ENCODE peak calls at places on chromosomes 4 and X, in ten cellular contexts. One of them, this sample, is unnamed.

GRCh38 chrX:30881797-30882196 is 7.3 kb downstream of the TAB3 start:
- DNase-seq in fibroblast of lung: no peak
- DNase-seq in astrocyte: no peak
- DNase-seq in WERI-Rb-1: no peak
- DNase-seq in K562: no peak
- DNase-seq in tibial artery: no peak
- DNase-seq in GM23338: no peak
- DNase-seq in mucosa of descending colon: no peak
- DNase-seq in cardiac muscle cell: no peak
- DNase-seq in adipocyte: no peak
- DNase-seq in this sample: no peak

GRCh38 chrX:72540318-72540717 is 32.3 kb downstream of the HDAC8 start:
- DNase-seq in fibroblast of lung: peak; percentile 57
- DNase-seq in astrocyte: peak; percentile 10
- DNase-seq in WERI-Rb-1: no peak
- DNase-seq in K562: peak; percentile 7
- DNase-seq in tibial artery: no peak
- DNase-seq in GM23338: peak; percentile 39
- DNase-seq in mucosa of descending colon: no peak
- DNase-seq in cardiac muscle cell: peak; percentile 46
- DNase-seq in adipocyte: peak; percentile 51
- DNase-seq in this sample: no peak

GRCh38 chr4:175453456-175453855 is 358.6 kb downstream of the GPM6A start:
- DNase-seq in fibroblast of lung: no peak
- DNase-seq in astrocyte: peak; percentile 29
- DNase-seq in WERI-Rb-1: peak; percentile 41
- DNase-seq in K562: no peak
- DNase-seq in tibial artery: no peak
- DNase-seq in GM23338: no peak
- DNase-seq in mucosa of descending colon: no peak
- DNase-seq in cardiac muscle cell: no peak
- DNase-seq in adipocyte: no peak
- DNase-seq in this sample: no peak

GRCh38 chrX:35380808-35381700 is 417.1 kb upstream of the MAGEB16 start:
- DNase-seq in fibroblast of lung: peak; percentile 23
- DNase-seq in astrocyte: no peak
- DNase-seq in WERI-Rb-1: no peak
- DNase-seq in K562: no peak
- DNase-seq in tibial artery: no peak
- DNase-seq in GM23338: peak; percentile 53
- DNase-seq in mucosa of descending colon: no peak
- DNase-seq in cardiac muscle cell: peak; percentile 26
- DNase-seq in adipocyte: peak; percentile 13
- DNase-seq in this sample: no peak

GRCh38 chrX:40531056-40531826 is 49.5 kb upstream of the ATP6AP2 start:
- DNase-seq in fibroblast of lung: no peak
- DNase-seq in astrocyte: no peak
- DNase-seq in WERI-Rb-1: peak; percentile 82
- DNase-seq in K562: no peak
- DNase-seq in tibial artery: no peak
- DNase-seq in GM23338: peak; percentile 1
- DNase-seq in mucosa of descending colon: no peak
- DNase-seq in cardiac muscle cell: no peak
- DNase-seq in adipocyte: no peak
- DNase-seq in this sample: no peak

GRCh38 chr4:185112104-185112503 is 31.0 kb upstream of the SLC25A4 start:
- DNase-seq in fibroblast of lung: peak; percentile 97
- DNase-seq in astrocyte: peak; percentile 94
- DNase-seq in WERI-Rb-1: no peak
- DNase-seq in K562: no peak
- DNase-seq in tibial artery: peak; percentile 41
- DNase-seq in GM23338: no peak
- DNase-seq in mucosa of descending colon: no peak
- DNase-seq in cardiac muscle cell: peak; percentile 97
- DNase-seq in adipocyte: peak; percentile 83
- DNase-seq in this sample: no peak

GRCh38 chr4:88191404-88191803 is 33.0 kb upstream of the ABCG2 start:
- DNase-seq in fibroblast of lung: peak; percentile 11
- DNase-seq in astrocyte: no peak
- DNase-seq in WERI-Rb-1: no peak
- DNase-seq in K562: no peak
- DNase-seq in tibial artery: no peak
- DNase-seq in GM23338: no peak
- DNase-seq in mucosa of descending colon: no peak
- DNase-seq in cardiac muscle cell: no peak
- DNase-seq in adipocyte: no peak
- DNase-seq in this sample: no peak

GRCh38 chr4:131427000-131427399 is 1722.1 kb upstream of the PCDH10 start:
- DNase-seq in fibroblast of lung: no peak
- DNase-seq in astrocyte: peak; percentile 2
- DNase-seq in WERI-Rb-1: no peak
- DNase-seq in K562: no peak
- DNase-seq in tibial artery: no peak
- DNase-seq in GM23338: peak; percentile 2
- DNase-seq in mucosa of descending colon: no peak
- DNase-seq in cardiac muscle cell: no peak
- DNase-seq in adipocyte: no peak
- DNase-seq in this sample: no peak

GRCh38 chrX:154051210-154051810 is 31.6 kb upstream of the IRAK1 start:
- DNase-seq in fibroblast of lung: peak; percentile 64
- DNase-seq in astrocyte: no peak
- DNase-seq in WERI-Rb-1: peak; percentile 77
- DNase-seq in K562: peak; percentile 60
- DNase-seq in tibial artery: peak; percentile 79
- DNase-seq in GM23338: peak; percentile 78
- DNase-seq in mucosa of descending colon: no peak
- DNase-seq in cardiac muscle cell: peak; percentile 73
- DNase-seq in adipocyte: peak; percentile 86
- DNase-seq in this sample: peak; percentile 20

GRCh38 chr4:20248155-20248558 is 3.5 kb upstream of the SLIT2 start:
- DNase-seq in fibroblast of lung: peak; percentile 85
- DNase-seq in astrocyte: peak; percentile 45
- DNase-seq in WERI-Rb-1: peak; percentile 22
- DNase-seq in K562: no peak
- DNase-seq in tibial artery: no peak
- DNase-seq in GM23338: peak; percentile 71
- DNase-seq in mucosa of descending colon: no peak
- DNase-seq in cardiac muscle cell: peak; percentile 84
- DNase-seq in adipocyte: peak; percentile 94
- DNase-seq in this sample: no peak

GRCh38 chrX:12955882-12956703 is 18.8 kb upstream of the TMSB4X start:
- DNase-seq in fibroblast of lung: peak; percentile 81
- DNase-seq in astrocyte: peak; percentile 74
- DNase-seq in WERI-Rb-1: no peak
- DNase-seq in K562: peak; percentile 54
- DNase-seq in tibial artery: peak; percentile 47
- DNase-seq in GM23338: no peak
- DNase-seq in mucosa of descending colon: peak; percentile 78
- DNase-seq in cardiac muscle cell: peak; percentile 84
- DNase-seq in adipocyte: peak; percentile 92
- DNase-seq in this sample: peak; percentile 81

GRCh38 chr4:26520728-26521442 is 30.6 kb upstream of the CCKAR start:
- DNase-seq in fibroblast of lung: no peak
- DNase-seq in astrocyte: peak; percentile 63
- DNase-seq in WERI-Rb-1: no peak
- DNase-seq in K562: no peak
- DNase-seq in tibial artery: no peak
- DNase-seq in GM23338: no peak
- DNase-seq in mucosa of descending colon: no peak
- DNase-seq in cardiac muscle cell: no peak
- DNase-seq in adipocyte: no peak
- DNase-seq in this sample: no peak

GRCh38 chr4:26525751-26526150 is 35.5 kb upstream of the CCKAR start:
- DNase-seq in fibroblast of lung: no peak
- DNase-seq in astrocyte: peak; percentile 32
- DNase-seq in WERI-Rb-1: no peak
- DNase-seq in K562: no peak
- DNase-seq in tibial artery: no peak
- DNase-seq in GM23338: no peak
- DNase-seq in mucosa of descending colon: no peak
- DNase-seq in cardiac muscle cell: no peak
- DNase-seq in adipocyte: no peak
- DNase-seq in this sample: no peak

GRCh38 chr4:26525136-26525535 is 34.9 kb upstream of the CCKAR start:
- DNase-seq in fibroblast of lung: peak; percentile 31
- DNase-seq in astrocyte: peak; percentile 79
- DNase-seq in WERI-Rb-1: no peak
- DNase-seq in K562: no peak
- DNase-seq in tibial artery: no peak
- DNase-seq in GM23338: no peak
- DNase-seq in mucosa of descending colon: no peak
- DNase-seq in cardiac muscle cell: peak; percentile 14
- DNase-seq in adipocyte: peak; percentile 62
- DNase-seq in this sample: no peak

GRCh38 chr4:26522478-26522877 is 32.2 kb upstream of the CCKAR start:
- DNase-seq in fibroblast of lung: no peak
- DNase-seq in astrocyte: peak; percentile 80
- DNase-seq in WERI-Rb-1: no peak
- DNase-seq in K562: no peak
- DNase-seq in tibial artery: no peak
- DNase-seq in GM23338: no peak
- DNase-seq in mucosa of descending colon: no peak
- DNase-seq in cardiac muscle cell: no peak
- DNase-seq in adipocyte: peak; percentile 60
- DNase-seq in this sample: no peak

DNA sequence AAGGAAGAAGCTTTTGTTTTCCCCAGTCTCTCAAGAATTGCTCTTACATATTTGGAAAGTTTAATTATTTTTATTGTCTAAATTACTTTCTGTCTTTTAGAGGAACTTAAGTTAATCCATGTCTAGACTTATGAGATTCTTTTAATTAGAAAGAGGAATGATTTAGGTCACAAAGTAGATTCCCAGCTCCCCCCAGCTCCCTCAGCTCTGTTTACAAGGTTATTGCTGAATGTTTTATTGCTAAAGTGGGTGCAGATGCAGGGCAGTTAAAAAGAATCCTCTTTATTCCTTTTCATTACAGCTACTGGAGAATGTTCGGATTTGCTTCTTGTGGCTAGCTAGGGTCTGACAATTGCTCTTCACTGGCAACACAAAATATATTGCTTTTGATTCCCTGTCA is 33.7 kb upstream of the CCKAR start:
- DNase-seq in fibroblast of lung: no peak
- DNase-seq in astrocyte: no peak
- DNase-seq in WERI-Rb-1: no peak
- DNase-seq in K562: no peak
- DNase-seq in tibial artery: no peak
- DNase-seq in GM23338: no peak
- DNase-seq in mucosa of descending colon: no peak
- DNase-seq in cardiac muscle cell: no peak
- DNase-seq in adipocyte: peak; percentile 31
- DNase-seq in this sample: no peak
- H3K36me3 ChIP-seq in fibroblast of lung: no peaks in the 10 kb centered on the region
- H3K36me3 ChIP-seq in astrocyte: no peaks in the 10 kb centered on the region
- H3K36me3 ChIP-seq in WERI-Rb-1: no peaks in the 10 kb centered on the region
- H3K36me3 ChIP-seq in K562: no peaks in the 10 kb centered on the region
- H3K36me3 ChIP-seq in tibial artery: no peaks in the 10 kb centered on the region
- H3K36me3 ChIP-seq in GM23338: no peaks in the 10 kb centered on the region
- H3K36me3 ChIP-seq in mucosa of descending colon: no peaks in the 10 kb centered on the region
- H3K36me3 ChIP-seq in cardiac muscle cell: no peaks in the 10 kb centered on the region
- H3K36me3 ChIP-seq in adipocyte: no peaks in the 10 kb centered on the region
- H3K36me3 ChIP-seq in this sample: no peaks in the 10 kb centered on the region

DNA sequence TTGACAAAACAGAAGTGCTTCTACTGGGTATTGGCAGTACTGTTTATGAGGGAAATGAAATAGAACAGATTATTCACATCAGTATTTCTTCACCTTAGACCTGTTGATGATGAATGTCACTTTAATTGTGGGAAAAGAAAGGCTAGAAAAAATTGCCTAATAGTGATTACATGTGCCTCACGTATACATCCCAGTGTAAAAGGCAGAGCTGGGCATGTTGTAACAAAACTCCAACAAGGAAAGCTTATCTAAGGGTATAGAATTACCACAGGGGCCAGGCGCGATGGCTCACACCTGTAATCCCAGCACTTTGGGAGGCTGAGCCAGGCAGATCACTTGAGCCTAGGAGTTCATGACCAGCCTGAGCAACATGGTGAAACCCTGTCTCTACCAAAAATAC is 4.2 kb downstream of the PGM2 start:
- DNase-seq in fibroblast of lung: no peak
- DNase-seq in astrocyte: no peak
- DNase-seq in WERI-Rb-1: peak; percentile 49
- DNase-seq in K562: no peak
- DNase-seq in tibial artery: no peak
- DNase-seq in GM23338: no peak
- DNase-seq in mucosa of descending colon: no peak
- DNase-seq in cardiac muscle cell: no peak
- DNase-seq in adipocyte: no peak
- DNase-seq in this sample: no peak
- H3K36me3 ChIP-seq in fibroblast of lung: no peaks in the 10 kb centered on the region
- H3K36me3 ChIP-seq in astrocyte: peaks cover 18% of the 10 kb centered on the region
- H3K36me3 ChIP-seq in WERI-Rb-1: peaks cover 59% of the 10 kb centered on the region
- H3K36me3 ChIP-seq in K562: peaks cover 63% of the 10 kb centered on the region
- H3K36me3 ChIP-seq in tibial artery: peaks cover 44% of the 10 kb centered on the region
- H3K36me3 ChIP-seq in GM23338: peaks cover 22% of the 10 kb centered on the region
- H3K36me3 ChIP-seq in mucosa of descending colon: no peaks in the 10 kb centered on the region
- H3K36me3 ChIP-seq in cardiac muscle cell: peaks cover 11% of the 10 kb centered on the region
- H3K36me3 ChIP-seq in adipocyte: peaks cover 13% of the 10 kb centered on the region
- H3K36me3 ChIP-seq in this sample: peaks cover 5% of the 10 kb centered on the region

GRCh38 chr4:2256781-2257191 is 5.1 kb downstream of the MXD4 start:
- DNase-seq in fibroblast of lung: no peak
- DNase-seq in astrocyte: no peak
- DNase-seq in WERI-Rb-1: no peak
- DNase-seq in K562: peak; percentile 31
- DNase-seq in tibial artery: peak; percentile 78
- DNase-seq in GM23338: no peak
- DNase-seq in mucosa of descending colon: peak; percentile 56
- DNase-seq in cardiac muscle cell: peak; percentile 40
- DNase-seq in adipocyte: no peak
- DNase-seq in this sample: peak; percentile 7
- H3K36me3 ChIP-seq in fibroblast of lung: peaks cover 16% of the 10 kb centered on the region
- H3K36me3 ChIP-seq in astrocyte: peaks cover 5% of the 10 kb centered on the region
- H3K36me3 ChIP-seq in WERI-Rb-1: peaks cover 58% of the 10 kb centered on the region
- H3K36me3 ChIP-seq in K562: no peaks in the 10 kb centered on the region
- H3K36me3 ChIP-seq in tibial artery: peaks cover 39% of the 10 kb centered on the region
- H3K36me3 ChIP-seq in GM23338: no peaks in the 10 kb centered on the region
- H3K36me3 ChIP-seq in mucosa of descending colon: peaks cover under 1% of the 10 kb centered on the region
- H3K36me3 ChIP-seq in cardiac muscle cell: peaks cover 5% of the 10 kb centered on the region
- H3K36me3 ChIP-seq in adipocyte: peaks cover 32% of the 10 kb centered on the region
- H3K36me3 ChIP-seq in this sample: peaks cover 26% of the 10 kb centered on the region

DNA sequence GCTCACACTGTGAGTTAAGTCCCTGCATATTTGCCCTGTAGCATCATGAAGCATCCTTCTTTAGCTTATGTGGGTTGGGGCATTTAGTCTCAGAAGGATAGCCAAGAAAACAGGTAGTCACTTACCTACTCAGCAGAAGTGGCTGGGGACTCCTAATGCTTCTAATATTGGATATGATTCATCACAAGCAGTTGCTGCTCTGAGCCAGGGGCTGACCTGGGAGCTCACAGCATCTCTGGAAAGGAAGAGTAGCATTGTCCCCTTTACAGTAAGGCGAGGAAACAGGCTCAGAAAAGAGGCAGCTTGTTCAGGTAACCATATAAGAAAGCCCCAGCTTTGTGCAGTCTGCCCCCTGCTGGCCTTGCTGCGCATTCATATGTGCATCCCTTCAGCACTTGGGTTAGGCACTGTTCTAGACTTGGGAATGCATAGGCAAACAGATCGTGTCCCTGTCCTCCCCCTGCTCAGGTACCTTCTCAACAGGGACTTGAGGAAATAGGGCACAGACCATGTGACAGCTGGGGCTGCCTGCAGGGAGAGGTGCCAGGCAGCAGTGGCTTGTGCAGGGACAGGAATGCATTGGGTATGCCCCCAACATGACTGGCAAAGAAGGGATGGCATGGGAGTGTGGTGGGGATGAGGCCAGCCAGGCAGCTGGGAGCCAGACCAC is 35.7 kb upstream of the TBC1D14 start:
- DNase-seq in fibroblast of lung: peak; percentile 69
- DNase-seq in astrocyte: peak; percentile 23
- DNase-seq in WERI-Rb-1: peak; percentile 76
- DNase-seq in K562: peak; percentile 64
- DNase-seq in tibial artery: peak; percentile 74
- DNase-seq in GM23338: peak; percentile 81
- DNase-seq in mucosa of descending colon: peak; percentile 73
- DNase-seq in cardiac muscle cell: peak; percentile 76
- DNase-seq in adipocyte: peak; percentile 78
- DNase-seq in this sample: peak; percentile 37
- H3K36me3 ChIP-seq in fibroblast of lung: peaks cover 8% of the 10 kb centered on the region
- H3K36me3 ChIP-seq in astrocyte: peaks cover 33% of the 10 kb centered on the region
- H3K36me3 ChIP-seq in WERI-Rb-1: peaks cover 78% of the 10 kb centered on the region
- H3K36me3 ChIP-seq in K562: peaks cover 76% of the 10 kb centered on the region
- H3K36me3 ChIP-seq in tibial artery: peaks cover 72% of the 10 kb centered on the region
- H3K36me3 ChIP-seq in GM23338: peaks cover 12% of the 10 kb centered on the region
- H3K36me3 ChIP-seq in mucosa of descending colon: peaks cover 4% of the 10 kb centered on the region
- H3K36me3 ChIP-seq in cardiac muscle cell: peaks cover 23% of the 10 kb centered on the region
- H3K36me3 ChIP-seq in adipocyte: peaks cover 81% of the 10 kb centered on the region
- H3K36me3 ChIP-seq in this sample: peaks cover 25% of the 10 kb centered on the region

This sample was measured in GM06990.